ENCODE peak calls at places on chromosomes 6 and 20, in seven cellular contexts. One of them, this sample, is unnamed.

GRCh38 chr6:137044366-137045220 is at the start of gene IL20RA:
- DNase-seq in HCT116: no peak
- DNase-seq in lower leg skin: peak; percentile 89
- DNase-seq in A549: no peak
- DNase-seq in stomach: peak; percentile 54
- DNase-seq in gastrocnemius medialis: no peak
- DNase-seq in IMR-90: no peak
- DNase-seq in this sample: no peak

GRCh38 chr6:11025911-11026635 is 18.0 kb downstream of the ELOVL2 start:
- DNase-seq in HCT116: no peak
- DNase-seq in IMR-90: no peak
- DNase-seq in stomach: no peak
- DNase-seq in gastrocnemius medialis: no peak
- DNase-seq in lower leg skin: no peak
- DNase-seq in A549: no peak
- DNase-seq in this sample: no peak

GRCh38 chr6:28727559-28728211 is 196.1 kb downstream of the TRIM27 start:
- DNase-seq in A549: no peak
- DNase-seq in gastrocnemius medialis: no peak
- DNase-seq in HCT116: no peak
- DNase-seq in IMR-90: no peak
- DNase-seq in lower leg skin: no peak
- DNase-seq in stomach: no peak
- DNase-seq in this sample: no peak

GRCh38 chr6:1771324-1771723 is 161.6 kb downstream of the FOXC1 start:
- DNase-seq in HCT116: no peak
- DNase-seq in gastrocnemius medialis: no peak
- DNase-seq in A549: no peak
- DNase-seq in stomach: no peak
- DNase-seq in IMR-90: peak; percentile 44
- DNase-seq in lower leg skin: no peak
- DNase-seq in this sample: no peak

GRCh38 chr6:111765681-111766523 is 107.3 kb downstream of the FYN start:
- DNase-seq in IMR-90: peak; percentile 54
- DNase-seq in HCT116: no peak
- DNase-seq in A549: no peak
- DNase-seq in lower leg skin: no peak
- DNase-seq in gastrocnemius medialis: no peak
- DNase-seq in stomach: no peak
- DNase-seq in this sample: no peak

GRCh38 chr6:81228912-81229540 is 523.5 kb downstream of the TENT5A start:
- DNase-seq in lower leg skin: no peak
- DNase-seq in A549: peak; percentile 2
- DNase-seq in IMR-90: peak; percentile 36
- DNase-seq in stomach: no peak
- DNase-seq in HCT116: no peak
- DNase-seq in gastrocnemius medialis: no peak
- DNase-seq in this sample: no peak

GRCh38 chr6:125083684-125083990 is 69.9 kb upstream of the TPD52L1 start:
- DNase-seq in IMR-90: no peak
- DNase-seq in gastrocnemius medialis: no peak
- DNase-seq in stomach: no peak
- DNase-seq in A549: no peak
- DNase-seq in HCT116: no peak
- DNase-seq in lower leg skin: no peak
- DNase-seq in this sample: no peak

GRCh38 chr6:138099832-138100231 is 7.4 kb downstream of the PERP start:
- DNase-seq in A549: no peak
- DNase-seq in stomach: no peak
- DNase-seq in lower leg skin: no peak
- DNase-seq in gastrocnemius medialis: no peak
- DNase-seq in IMR-90: peak; percentile 84
- DNase-seq in HCT116: no peak
- DNase-seq in this sample: no peak

GRCh38 chr6:118207947-118208346 is 300.9 kb downstream of the SLC35F1 start:
- DNase-seq in IMR-90: no peak
- DNase-seq in gastrocnemius medialis: no peak
- DNase-seq in A549: no peak
- DNase-seq in lower leg skin: no peak
- DNase-seq in stomach: no peak
- DNase-seq in HCT116: no peak
- DNase-seq in this sample: no peak

GRCh38 chr20:53961527-53961926 is 108.9 kb downstream of the BCAS1 start:
- DNase-seq in HCT116: no peak
- DNase-seq in lower leg skin: no peak
- DNase-seq in stomach: no peak
- DNase-seq in gastrocnemius medialis: no peak
- DNase-seq in IMR-90: no peak
- DNase-seq in A549: no peak
- DNase-seq in this sample: no peak

GRCh38 chr20:1402149-1402548 is 9.3 kb upstream of the FKBP1A start:
- DNase-seq in HCT116: no peak
- DNase-seq in lower leg skin: peak; percentile 68
- DNase-seq in A549: no peak
- DNase-seq in stomach: no peak
- DNase-seq in IMR-90: peak; percentile 60
- DNase-seq in gastrocnemius medialis: no peak
- DNase-seq in this sample: no peak

GRCh38 chr6:141472550-141472949 is 660.2 kb upstream of the GJE1 start:
- DNase-seq in A549: no peak
- DNase-seq in stomach: no peak
- DNase-seq in HCT116: no peak
- DNase-seq in gastrocnemius medialis: no peak
- DNase-seq in lower leg skin: no peak
- DNase-seq in IMR-90: no peak
- DNase-seq in this sample: no peak

GRCh38 chr6:163971841-163972838 is 557.6 kb downstream of the QKI start:
- DNase-seq in HCT116: no peak
- DNase-seq in stomach: no peak
- DNase-seq in lower leg skin: no peak
- DNase-seq in gastrocnemius medialis: no peak
- DNase-seq in A549: no peak
- DNase-seq in IMR-90: no peak
- DNase-seq in this sample: no peak

GRCh38 chr6:169034523-169035167 is 219.0 kb downstream of the THBS2 start:
- DNase-seq in stomach: no peak
- DNase-seq in lower leg skin: peak; percentile 82
- DNase-seq in gastrocnemius medialis: no peak
- DNase-seq in HCT116: no peak
- DNase-seq in A549: no peak
- DNase-seq in IMR-90: peak; percentile 10
- DNase-seq in this sample: no peak

GRCh38 chr20:47438464-47439381 is 63.0 kb upstream of the NCOA3 start:
- DNase-seq in IMR-90: no peak
- DNase-seq in HCT116: peak; percentile 33
- DNase-seq in A549: peak; percentile 62
- DNase-seq in stomach: no peak
- DNase-seq in gastrocnemius medialis: no peak
- DNase-seq in lower leg skin: no peak
- DNase-seq in this sample: no peak

GRCh38 chr20:8399963-8400362 is 267.9 kb downstream of the PLCB1 start:
- DNase-seq in stomach: no peak
- DNase-seq in IMR-90: no peak
- DNase-seq in A549: no peak
- DNase-seq in HCT116: no peak
- DNase-seq in lower leg skin: no peak
- DNase-seq in gastrocnemius medialis: no peak
- DNase-seq in this sample: no peak

GRCh38 chr6:161011509-161012480 is 20.2 kb downstream of the MAP3K4 start:
- DNase-seq in stomach: no peak
- DNase-seq in A549: no peak
- DNase-seq in gastrocnemius medialis: no peak
- DNase-seq in lower leg skin: no peak
- DNase-seq in HCT116: no peak
- DNase-seq in IMR-90: peak; percentile 17
- DNase-seq in this sample: no peak

GRCh38 chr20:63305393-63305792 is 12.4 kb downstream of the COL20A1 start:
- DNase-seq in IMR-90: no peak
- DNase-seq in stomach: no peak
- DNase-seq in HCT116: no peak
- DNase-seq in gastrocnemius medialis: no peak
- DNase-seq in A549: no peak
- DNase-seq in lower leg skin: no peak
- DNase-seq in this sample: no peak

GRCh38 chr20:57656821-57657536 is 36.8 kb upstream of the ZBP1 start:
- DNase-seq in lower leg skin: peak; percentile 87
- DNase-seq in IMR-90: no peak
- DNase-seq in stomach: peak; percentile 19
- DNase-seq in HCT116: no peak
- DNase-seq in gastrocnemius medialis: no peak
- DNase-seq in A549: no peak
- DNase-seq in this sample: no peak

DNA sequence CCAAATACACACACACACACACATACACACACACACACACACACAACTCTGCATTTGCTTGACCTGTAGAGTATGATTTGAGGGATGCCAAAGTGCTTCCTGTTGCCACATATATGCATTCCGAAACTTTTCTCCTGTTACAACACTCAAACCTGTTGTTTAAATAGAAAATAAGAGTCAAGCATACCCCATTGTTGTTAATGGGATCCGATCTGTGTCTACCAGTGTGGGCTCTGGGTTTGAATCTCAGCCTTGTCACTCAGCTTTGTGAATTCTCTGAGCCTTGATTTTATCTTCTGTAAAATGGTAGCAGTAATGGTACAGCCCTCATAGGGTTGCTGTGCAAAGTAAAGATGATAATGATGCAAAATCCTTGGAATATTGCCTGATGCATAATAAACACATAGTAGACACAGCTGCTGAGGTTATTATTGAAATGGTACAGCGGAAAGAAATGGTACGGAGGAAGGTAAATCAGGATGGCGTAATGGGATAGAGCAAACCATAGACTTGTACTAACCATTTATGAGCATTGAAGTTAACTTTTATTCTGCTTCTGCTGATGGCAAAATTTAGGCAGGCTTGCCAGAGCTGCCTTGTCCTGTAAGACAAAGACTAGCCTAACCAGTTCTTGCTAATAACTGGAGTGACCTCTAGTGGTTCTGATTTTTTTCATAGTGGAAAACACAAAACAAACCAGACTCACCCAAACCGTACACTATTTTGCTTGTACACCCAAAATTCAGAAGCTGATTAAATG is 113.4 kb upstream of the PHACTR1 start:
- DNase-seq in stomach: peak; percentile 34
- DNase-seq in gastrocnemius medialis: no peak
- DNase-seq in lower leg skin: no peak
- DNase-seq in A549: peak; percentile 88
- DNase-seq in IMR-90: peak; percentile 77
- DNase-seq in HCT116: peak; percentile 28
- DNase-seq in this sample: no peak
- TF ChIP-seq CTCF in stomach: no peak
- TF ChIP-seq CTCF in gastrocnemius medialis: peak; percentile 33
- TF ChIP-seq CTCF in lower leg skin: no peak
- TF ChIP-seq CTCF in A549: peak; percentile 73
- TF ChIP-seq CTCF in IMR-90: peak; percentile 74
- TF ChIP-seq CTCF in HCT116: peak; percentile 32
- TF ChIP-seq CTCF in this sample: peak; percentile 46

DNA sequence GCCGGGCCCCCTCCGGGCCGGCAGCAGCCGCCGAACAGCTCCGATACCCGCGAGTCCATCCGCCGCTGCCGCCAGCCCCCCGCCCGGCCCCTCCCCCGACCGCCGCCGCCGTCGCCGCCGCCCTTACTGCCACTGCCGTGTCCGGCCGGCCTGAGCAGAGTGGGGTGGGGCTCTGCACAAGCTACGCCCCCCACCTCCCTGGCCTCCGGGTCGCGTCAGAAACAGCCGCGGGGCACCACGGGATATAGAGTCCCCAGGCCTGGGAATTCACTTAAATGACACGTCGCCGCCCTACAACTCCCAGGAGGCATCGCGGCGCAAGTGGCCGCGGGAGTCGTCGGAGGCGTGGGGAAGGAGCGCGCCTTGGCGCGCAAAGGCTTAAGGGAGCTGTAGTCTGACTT is at the start of gene GTPBP2:
- DNase-seq in stomach: peak; percentile 99
- DNase-seq in HCT116: peak; percentile 97
- DNase-seq in gastrocnemius medialis: peak; percentile 99
- DNase-seq in A549: peak; percentile 97
- DNase-seq in IMR-90: peak; percentile 99
- DNase-seq in lower leg skin: peak; percentile 100
- DNase-seq in this sample: peak; percentile 97
- TF ChIP-seq POLR2A in stomach: no peak
- TF ChIP-seq POLR2A in HCT116: no peak
- TF ChIP-seq POLR2A in gastrocnemius medialis: no peak
- TF ChIP-seq POLR2A in A549: no peak
- TF ChIP-seq POLR2A in IMR-90: no peak
- TF ChIP-seq POLR2A in lower leg skin: no peak
- TF ChIP-seq POLR2A in this sample: peak; percentile 35

DNA sequence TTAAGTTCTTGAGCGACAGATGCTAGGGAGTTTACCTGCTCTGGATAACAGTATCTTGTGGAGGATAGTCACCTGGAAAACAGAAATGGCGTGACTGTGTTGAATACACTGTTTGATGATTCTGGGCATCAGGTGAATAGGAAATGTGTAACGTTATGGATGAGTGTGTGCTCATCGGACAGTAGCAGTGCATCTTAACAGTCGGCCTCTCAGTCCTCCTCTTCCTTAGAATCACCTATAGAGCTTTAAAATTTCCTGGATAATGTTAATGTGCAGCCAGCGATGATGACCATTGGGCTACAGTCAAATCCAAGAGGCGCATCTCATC is 217.7 kb downstream of the OR2B2 start:
- DNase-seq in HCT116: no peak
- DNase-seq in IMR-90: no peak
- DNase-seq in A549: no peak
- DNase-seq in stomach: no peak
- DNase-seq in gastrocnemius medialis: no peak
- DNase-seq in lower leg skin: no peak
- DNase-seq in this sample: no peak
- H3K4me3 ChIP-seq in HCT116: peak overlapping the region; percentile 79
- H3K4me3 ChIP-seq in IMR-90: no peak overlapping the region
- H3K4me3 ChIP-seq in A549: peak overlapping the region; percentile 75
- H3K4me3 ChIP-seq in stomach: peak overlapping the region; percentile 52
- H3K4me3 ChIP-seq in gastrocnemius medialis: no peak overlapping the region
- H3K4me3 ChIP-seq in lower leg skin: peak overlapping the region; percentile 47
- H3K4me3 ChIP-seq in this sample: peak overlapping the region; percentile 62

DNA sequence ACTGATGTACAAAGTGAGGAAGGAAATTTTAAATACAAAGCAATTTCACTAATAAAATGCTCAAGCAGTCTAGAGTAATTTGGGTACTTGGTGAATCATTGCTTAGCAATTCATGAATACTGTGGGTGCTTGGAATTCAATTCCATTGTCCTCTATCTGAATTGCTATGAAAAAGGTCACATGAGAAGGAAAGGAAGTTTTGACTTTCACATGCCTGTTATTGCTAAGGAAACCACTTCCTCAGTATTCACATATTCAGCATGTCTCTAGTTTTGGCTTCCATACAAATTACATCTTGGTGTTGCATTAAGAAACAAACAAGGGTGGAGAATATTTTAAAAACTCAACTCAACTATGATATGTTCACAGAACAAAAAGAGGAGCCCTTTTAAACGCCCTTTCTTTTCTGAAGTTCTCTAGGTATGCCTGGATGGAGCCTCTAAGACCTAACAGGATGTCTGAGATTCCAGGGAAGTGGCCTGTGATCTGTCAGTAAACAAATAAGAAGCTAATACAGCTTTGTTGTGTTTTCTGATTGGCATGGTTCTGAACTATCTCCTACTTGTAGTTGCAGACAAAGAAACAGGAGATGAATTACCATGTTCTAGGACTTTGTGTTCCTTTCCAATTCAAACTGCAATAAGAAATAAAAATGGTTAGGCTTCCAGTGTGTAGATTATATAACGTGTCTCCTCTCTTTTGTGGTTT is 190.4 kb downstream of the OGFRL1 start:
- DNase-seq in stomach: no peak
- DNase-seq in lower leg skin: no peak
- DNase-seq in IMR-90: peak; percentile 94
- DNase-seq in A549: peak; percentile 17
- DNase-seq in gastrocnemius medialis: no peak
- DNase-seq in HCT116: no peak
- DNase-seq in this sample: no peak
- TF ChIP-seq CTCF in stomach: no peak
- TF ChIP-seq CTCF in lower leg skin: no peak
- TF ChIP-seq CTCF in IMR-90: no peak
- TF ChIP-seq CTCF in A549: no peak
- TF ChIP-seq CTCF in gastrocnemius medialis: no peak
- TF ChIP-seq CTCF in HCT116: no peak
- TF ChIP-seq CTCF in this sample: no peak